ENCODE peak calls at places on chromosomes 11 and 22, in seven cellular contexts. One of them, this sample, is unnamed.

GRCh38 chr11:122709042-122709760 is 53.7 kb downstream of the UBASH3B start:
- DNase-seq in NCI-H1092: no peak
- DNase-seq in Jurkat, Clone E6-1: no peak
- DNase-seq in heart right ventricle: no peak
- DNase-seq in AG08396: no peak
- DNase-seq in natural killer cell: no peak
- DNase-seq in EH: peak
- DNase-seq in this sample: peak

GRCh38 chr11:75896843-75897419 is 81.9 kb downstream of the UVRAG start:
- DNase-seq in NCI-H1092: peak
- DNase-seq in Jurkat, Clone E6-1: peak
- DNase-seq in heart right ventricle: no peak
- DNase-seq in AG08396: peak
- DNase-seq in natural killer cell: no peak
- DNase-seq in EH: peak
- DNase-seq in this sample: peak

GRCh38 chr11:134139873-134140331 is 71.0 kb downstream of the JAM3 start:
- DNase-seq in NCI-H1092: peak
- DNase-seq in Jurkat, Clone E6-1: peak
- DNase-seq in heart right ventricle: no peak
- DNase-seq in AG08396: peak
- DNase-seq in natural killer cell: no peak
- DNase-seq in EH: peak
- DNase-seq in this sample: peak

GRCh38 chr11:124113890-124114289 is 1.4 kb upstream of the VWA5A start:
- DNase-seq in NCI-H1092: no peak
- DNase-seq in Jurkat, Clone E6-1: no peak
- DNase-seq in heart right ventricle: no peak
- DNase-seq in AG08396: peak
- DNase-seq in natural killer cell: no peak
- DNase-seq in EH: peak
- DNase-seq in this sample: peak

GRCh38 chr22:29259253-29259899 is 8.4 kb downstream of the RHBDD3 start:
- DNase-seq in NCI-H1092: no peak
- DNase-seq in Jurkat, Clone E6-1: no peak
- DNase-seq in heart right ventricle: no peak
- DNase-seq in AG08396: no peak
- DNase-seq in natural killer cell: no peak
- DNase-seq in EH: no peak
- DNase-seq in this sample: peak

GRCh38 chr11:29260939-29261705 is 755.7 kb downstream of the KCNA4 start:
- DNase-seq in NCI-H1092: no peak
- DNase-seq in Jurkat, Clone E6-1: no peak
- DNase-seq in heart right ventricle: no peak
- DNase-seq in AG08396: no peak
- DNase-seq in natural killer cell: no peak
- DNase-seq in EH: peak
- DNase-seq in this sample: peak

GRCh38 chr11:35549787-35550186 is 24.4 kb upstream of the PAMR1 start:
- DNase-seq in NCI-H1092: no peak
- DNase-seq in Jurkat, Clone E6-1: peak
- DNase-seq in heart right ventricle: no peak
- DNase-seq in AG08396: peak
- DNase-seq in natural killer cell: no peak
- DNase-seq in EH: peak
- DNase-seq in this sample: peak

GRCh38 chr11:79182794-79183193 is 258.0 kb downstream of the TENM4 start:
- DNase-seq in NCI-H1092: no peak
- DNase-seq in Jurkat, Clone E6-1: no peak
- DNase-seq in heart right ventricle: no peak
- DNase-seq in AG08396: peak
- DNase-seq in natural killer cell: no peak
- DNase-seq in EH: peak
- DNase-seq in this sample: peak

GRCh38 chr11:18650859-18651557 is 16.9 kb upstream of the SPTY2D1 start:
- DNase-seq in NCI-H1092: no peak
- DNase-seq in Jurkat, Clone E6-1: peak
- DNase-seq in heart right ventricle: no peak
- DNase-seq in AG08396: peak
- DNase-seq in natural killer cell: no peak
- DNase-seq in EH: peak
- DNase-seq in this sample: peak